ENCODE peak calls at places on chromosome 5, in eight cellular contexts. Q is endothelial cell, O is foreskin keratinocyte, G is esophagus squamous epithelium, J is fibroblast of the aortic adventitia, P is kidney, X is CD14-positive monocyte, V is spleen. W is an unnamed sample.

GRCh38 chr5:59897075-59897474 is 3.5 kb upstream of the PDE4D start:
- DNase-seq in Q (no peak), O (no peak), G (no peak), J (no peak), P (no peak), X (no peak), V (no peak), W (no peak)

GRCh38 chr5:168404366-168404765 is 81.9 kb upstream of the RARS1 start:
- DNase-seq in Q (no peak), O (peak), G (no peak), J (peak), P (no peak), X (no peak), V (no peak), W (no peak)

GRCh38 chr5:436641-436975 is 6.4 kb upstream of the EXOC3 start:
- DNase-seq in Q (no peak), O (no peak), G (no peak), J (no peak), P (peak), X (no peak), V (no peak), W (no peak)

GRCh38 chr5:8396756-8397155 is 527.8 kb downstream of the MTRR start:
- DNase-seq in Q (no peak), O (no peak), G (no peak), J (no peak), P (no peak), X (no peak), V (no peak), W (no peak)

GRCh38 chr5:134020188-134020587 is 15.4 kb upstream of the VDAC1 start:
- DNase-seq in Q (no peak), O (no peak), G (no peak), J (no peak), P (no peak), X (no peak), V (peak), W (no peak)

GRCh38 chr5:123951204-123951977 is 439.4 kb downstream of the CSNK1G3 start:
- DNase-seq in Q (no peak), O (peak), G (no peak), J (peak), P (no peak), X (no peak), V (no peak), W (no peak)

GRCh38 chr5:15026944-15027343 is 155.4 kb upstream of the ANKH start:
- DNase-seq in Q (no peak), O (no peak), G (no peak), J (no peak), P (no peak), X (no peak), V (no peak), W (no peak)

GRCh38 chr5:125058185-125058826 is 311.9 kb upstream of the ZNF608 start:
- DNase-seq in Q (no peak), O (no peak), G (no peak), J (peak), P (no peak), X (no peak), V (no peak), W (no peak)

GRCh38 chr5:34843482-34843881 is 4.5 kb downstream of the TTC23L start:
- DNase-seq in Q (no peak), O (no peak), G (no peak), J (peak), P (no peak), X (no peak), V (no peak), W (no peak)

GRCh38 chr5:126369995-126370731 is 53.0 kb upstream of the GRAMD2B start:
- DNase-seq in Q (no peak), O (no peak), G (no peak), J (no peak), P (no peak), X (no peak), V (no peak), W (no peak)

GRCh38 chr5:142248853-142249462 is 75.9 kb downstream of the SPRY4 start:
- DNase-seq in Q (no peak), O (no peak), G (no peak), J (peak), P (peak), X (no peak), V (no peak), W (no peak)

GRCh38 chr5:10310073-10310779 is 2.5 kb upstream of the CMBL start:
- DNase-seq in Q (no peak), O (peak), G (no peak), J (no peak), P (no peak), X (no peak), V (no peak), W (no peak)

GRCh38 chr5:77194762-77195161 is 15.7 kb upstream of the PDE8B start:
- DNase-seq in Q (no peak), O (no peak), G (no peak), J (no peak), P (no peak), X (no peak), V (no peak), W (no peak)

GRCh38 chr5:122312670-122312988 is 592 bp downstream of the SNCAIP start:
- DNase-seq in Q (peak), O (no peak), G (no peak), J (no peak), P (peak), X (no peak), V (peak), W (no peak)

GRCh38 chr5:174945853-174946252 is 221.5 kb downstream of the MSX2 start:
- DNase-seq in Q (no peak), O (no peak), G (no peak), J (no peak), P (no peak), X (no peak), V (no peak), W (no peak)

GRCh38 chr5:36703245-36703860 is 96.9 kb downstream of the SLC1A3 start:
- DNase-seq in Q (no peak), O (no peak), G (no peak), J (peak), P (no peak), X (no peak), V (no peak), W (no peak)

GRCh38 chr5:142548739-142549275 is 137.1 kb downstream of the FGF1 start:
- DNase-seq in Q (peak), O (peak), G (no peak), J (peak), P (no peak), X (no peak), V (no peak), W (peak)

GRCh38 chr5:172642926-172643325 is 1.9 kb downstream of the NEURL1B start:
- DNase-seq in Q (no peak), O (no peak), G (no peak), J (no peak), P (no peak), X (no peak), V (peak), W (no peak)

GRCh38 chr5:131268758-131269370 is 5.0 kb downstream of the CDC42SE2 start:
- DNase-seq in Q (no peak), O (no peak), G (no peak), J (peak), P (no peak), X (no peak), V (no peak), W (no peak)

GRCh38 chr5:149824851-149825250 is 94.7 kb downstream of the PPARGC1B start:
- DNase-seq in Q (no peak), O (no peak), G (no peak), J (no peak), P (peak), X (no peak), V (no peak), W (no peak)

GRCh38 chr5:158599132-158599531 is 500.6 kb downstream of the EBF1 start:
- DNase-seq in Q (no peak), O (no peak), G (no peak), J (peak), P (no peak), X (no peak), V (no peak), W (no peak)

GRCh38 chr5:137220523-137220927 is 278.6 kb downstream of the SPOCK1 start:
- DNase-seq in Q (peak), O (peak), G (no peak), J (peak), P (no peak), X (no peak), V (no peak), W (peak)

GRCh38 chr5:53425598-53426516 is 54.6 kb upstream of the FST start:
- DNase-seq in Q (peak), O (no peak), G (no peak), J (peak), P (no peak), X (no peak), V (no peak), W (no peak)

GRCh38 chr5:33146916-33147315 is 293.8 kb upstream of the TARS1 start:
- DNase-seq in Q (no peak), O (peak), G (no peak), J (no peak), P (no peak), X (no peak), V (no peak), W (no peak)

GRCh38 chr5:150139334-150139733 is 16.3 kb downstream of the PDGFRB start:
- DNase-seq in Q (no peak), O (peak), G (no peak), J (peak), P (no peak), X (no peak), V (no peak), W (no peak)

GRCh38 chr5:28748446-28748845 is 1710.1 kb upstream of the CDH9 start:
- DNase-seq in Q (no peak), O (peak), G (no peak), J (no peak), P (no peak), X (no peak), V (no peak), W (no peak)

DNA sequence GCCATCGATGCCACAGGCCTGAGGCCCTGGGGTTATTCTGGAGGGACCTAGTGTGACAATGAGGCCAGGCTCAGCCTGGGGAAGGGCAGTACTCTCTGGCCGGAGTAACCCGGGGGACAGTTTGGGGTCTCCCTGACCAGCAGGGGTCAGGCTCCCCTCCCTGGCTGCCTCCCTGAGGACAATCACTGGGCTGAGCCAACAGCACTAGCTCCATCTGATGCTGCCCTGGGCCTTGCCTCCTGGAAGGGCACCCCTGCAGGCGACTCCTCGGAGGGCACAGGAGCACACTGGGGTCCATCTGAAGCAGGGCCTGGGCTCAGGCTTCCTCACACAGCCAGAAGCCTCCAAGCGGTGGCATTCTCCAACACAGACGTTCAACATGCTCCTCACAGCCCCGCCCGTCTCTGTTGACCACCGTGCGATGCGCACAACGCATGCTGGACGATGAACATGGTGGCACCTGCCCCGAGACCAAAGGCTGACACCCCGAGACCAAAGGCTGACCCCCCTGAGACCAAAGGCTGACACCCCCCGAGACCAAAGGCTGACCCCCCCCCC is 68.3 kb downstream of the ADAMTS2 start:
- DNase-seq in Q (peak), O (no peak), G (no peak), J (no peak), P (peak), X (peak), V (no peak), W (no peak)
- TF ChIP-seq CTCF in Q (peak), O (no peak), G (no peak), J (peak), P (no peak), X (no peak), V (no peak), W (no peak)

DNA sequence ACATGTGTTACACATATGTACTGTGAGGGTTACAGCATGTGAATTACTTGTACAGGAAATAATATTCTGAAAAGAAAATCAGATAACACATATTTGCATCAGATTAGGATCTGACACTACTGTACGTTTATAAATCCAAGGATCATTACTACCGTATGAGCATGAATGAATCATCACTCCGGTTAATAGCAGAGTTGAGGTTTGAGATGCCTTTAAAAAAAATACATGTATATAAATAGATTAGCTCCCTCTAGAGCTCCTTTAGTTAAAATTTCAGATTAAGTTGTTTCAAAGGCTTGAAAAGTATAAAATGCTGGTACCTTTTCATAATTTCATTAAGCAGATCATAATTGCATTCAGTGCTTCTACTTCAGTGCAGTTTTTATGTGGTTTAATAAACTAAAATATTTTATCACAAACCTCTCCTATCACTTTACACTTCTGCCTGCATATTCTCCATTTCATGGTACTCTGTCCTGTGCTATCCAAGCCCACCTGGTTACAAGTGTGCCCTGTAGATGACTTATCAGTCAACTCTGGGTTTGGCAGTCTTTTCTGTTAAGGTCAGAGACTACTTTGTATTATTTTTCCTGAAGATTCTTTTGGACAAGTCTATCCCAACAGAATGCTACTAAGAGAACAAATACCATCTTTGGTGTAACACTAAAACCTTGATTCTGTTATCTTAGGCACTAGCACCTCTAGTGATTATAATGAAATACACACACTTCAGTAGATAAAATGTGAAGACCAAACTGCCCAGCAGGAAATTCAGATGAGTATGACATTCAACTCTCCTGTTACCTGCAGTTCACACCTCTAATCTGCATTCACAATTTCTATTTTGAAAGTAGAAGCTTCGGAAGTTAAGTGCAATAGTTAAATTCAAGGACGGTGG is 48.0 kb upstream of the POU5F2 start:
- DNase-seq in Q (no peak), O (peak), G (no peak), J (peak), P (no peak), X (no peak), V (no peak), W (no peak)
- TF ChIP-seq CTCF in Q (no peak), O (peak), G (no peak), J (no peak), P (peak), X (no peak), V (no peak), W (no peak)

GRCh38 chr5:106116682-106117081 is 1554.1 kb downstream of the EFNA5 start:
- DNase-seq in Q (no peak), O (no peak), G (no peak), J (no peak), P (no peak), X (no peak), V (no peak), W (no peak)

GRCh38 chr5:106127341-106127781 is 1543.4 kb downstream of the EFNA5 start:
- DNase-seq in Q (no peak), O (peak), G (no peak), J (no peak), P (no peak), X (no peak), V (no peak), W (no peak)

GRCh38 chr5:106127985-106128384 is 1542.8 kb downstream of the EFNA5 start:
- DNase-seq in Q (no peak), O (no peak), G (no peak), J (no peak), P (no peak), X (no peak), V (no peak), W (no peak)

DNA sequence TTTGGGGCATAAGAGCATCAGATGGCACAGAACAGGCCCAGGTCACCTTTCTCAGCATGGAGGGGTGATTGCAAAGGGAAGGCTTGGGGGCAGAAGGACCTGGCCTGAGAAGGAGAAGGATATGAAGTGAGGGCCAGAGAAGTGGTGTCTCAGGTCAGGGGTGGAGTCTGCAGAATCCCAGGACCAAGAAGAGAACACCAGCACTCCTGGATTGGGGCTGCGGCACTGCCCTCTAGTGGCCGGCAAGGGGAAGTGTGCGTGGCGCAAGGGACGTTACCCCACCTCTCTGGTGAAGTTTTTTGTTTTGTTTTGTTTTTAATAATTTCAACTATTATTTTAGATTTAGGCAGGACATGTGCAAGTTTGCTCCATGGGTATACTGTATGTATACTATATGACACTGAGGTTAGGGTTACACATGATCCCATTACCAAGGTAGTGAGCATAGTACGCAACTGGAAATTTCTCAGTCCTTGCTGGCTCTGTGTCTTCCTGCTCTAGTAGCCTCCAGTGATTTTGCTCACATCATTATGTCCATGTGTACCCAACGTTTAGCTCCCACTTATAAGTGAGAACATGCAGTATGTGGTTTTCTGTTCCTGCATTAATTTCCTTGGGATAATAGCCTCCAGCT is 1548.6 kb downstream of the EFNA5 start:
- DNase-seq in Q (peak), O (peak), G (no peak), J (peak), P (no peak), X (no peak), V (no peak), W (peak)
- TF ChIP-seq CTCF in Q (peak), O (peak), G (peak), J (peak), P (peak), X (peak), V (no peak), W (peak)

GRCh38 chr5:43314724-43315123 is 1.5 kb upstream of the HMGCS1 start:
- DNase-seq in Q (no peak), O (no peak), G (no peak), J (no peak), P (no peak), X (no peak), V (no peak), W (no peak)

GRCh38 chr5:43312076-43312620 is 1.1 kb downstream of the HMGCS1 start:
- DNase-seq in Q (no peak), O (no peak), G (no peak), J (no peak), P (no peak), X (no peak), V (no peak), W (no peak)

GRCh38 chr5:43312699-43313034 is 545 bp downstream of the HMGCS1 start:
- DNase-seq in Q (no peak), O (no peak), G (no peak), J (no peak), P (no peak), X (peak), V (no peak), W (no peak)

GRCh38 chr5:43313854-43314457 is 744 bp upstream of the HMGCS1 start:
- DNase-seq in Q (no peak), O (no peak), G (no peak), J (no peak), P (no peak), X (no peak), V (no peak), W (no peak)

GRCh38 chr5:43313035-43313853 is at the start of gene HMGCS1:
- DNase-seq in Q (peak), O (peak), G (peak), J (peak), P (peak), X (peak), V (peak), W (peak)
- TF ChIP-seq CTCF in Q (no peak), O (no peak), G (peak), J (no peak), P (peak), X (no peak), V (peak), W (no peak)

DNA sequence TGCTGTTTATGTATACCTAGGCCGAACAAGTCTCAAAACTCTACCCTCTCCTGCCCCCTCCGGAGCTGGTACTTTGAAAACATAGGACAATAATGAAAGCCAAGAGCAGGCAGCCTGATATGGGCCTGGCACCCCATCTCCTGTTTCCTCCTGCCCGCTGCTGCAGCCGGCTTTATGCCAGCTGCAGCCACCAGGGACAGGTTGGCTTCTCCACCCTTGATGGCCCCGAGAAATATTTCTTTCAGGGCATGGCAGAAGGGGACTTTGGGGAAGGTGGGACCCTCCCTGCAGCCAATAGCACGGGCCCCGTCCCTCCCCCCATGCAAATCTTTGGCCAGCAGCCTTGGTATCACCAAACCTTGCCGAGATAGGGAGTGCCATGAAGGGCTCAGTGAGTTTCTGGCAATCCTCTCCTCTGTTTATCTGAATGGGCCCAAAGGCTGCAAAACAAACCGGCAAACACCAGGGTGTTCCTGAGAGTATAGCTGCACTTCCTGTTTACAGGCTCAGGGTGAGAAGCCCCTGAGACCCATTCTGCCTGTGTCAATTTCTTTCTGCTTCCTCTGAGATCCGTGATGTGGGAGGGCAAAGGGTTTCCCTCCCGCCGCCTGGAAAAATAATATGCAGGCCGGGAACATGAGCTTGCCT is 73.4 kb upstream of the BOD1 start:
- DNase-seq in Q (no peak), O (no peak), G (no peak), J (no peak), P (no peak), X (no peak), V (no peak), W (peak)
- TF ChIP-seq CTCF in Q (no peak), O (no peak), G (no peak), J (no peak), P (no peak), X (no peak), V (peak), W (no peak)

W was measured in GM10248.